ENCODE peak calls at places on chromosome 4, in four cellular contexts. O is heart right ventricle, B is mesothelial cell of epicardium, J is hepatocyte. H is an unnamed sample.
A peak's percentile ranks its signal among the peaks of the same experiment; 100 is the strongest.

GRCh38 chr4:77072195-77072753 is 3.5 kb downstream of the CCNI start:
- DNase-seq in J (peak; percentile 63), O (no peak), B (no peak), H (no peak)

GRCh38 chr4:160724063-160724462 is 1439.7 kb downstream of the FSTL5 start:
- DNase-seq in J (no peak), O (no peak), B (no peak), H (no peak)

GRCh38 chr4:82517043-82517442 is 44.7 kb downstream of the TMEM150C start:
- DNase-seq in J (no peak), B (no peak), O (no peak), H (no peak)

GRCh38 chr4:81052119-81053068 is 21.9 kb downstream of the BMP3 start:
- DNase-seq in O (peak; percentile 16), B (peak; percentile 38), J (peak; percentile 75), H (no peak)

GRCh38 chr4:76753814-76754213 is 144.1 kb downstream of the SOWAHB start:
- DNase-seq in B (no peak), J (peak; percentile 41), O (no peak), H (no peak)

GRCh38 chr4:106062452-106062875 is 167.2 kb downstream of the NPNT start:
- DNase-seq in J (no peak), O (no peak), B (no peak), H (no peak)

GRCh38 chr4:2402941-2403340 is 15.5 kb downstream of the ZFYVE28 start:
- DNase-seq in O (no peak), J (no peak), B (no peak), H (no peak)

GRCh38 chr4:138510053-138510452 is 267.9 kb upstream of the SLC7A11 start:
- DNase-seq in J (no peak), O (no peak), B (no peak), H (no peak)

GRCh38 chr4:954211-955020 is 19.0 kb downstream of the DGKQ start:
- DNase-seq in B (no peak), J (no peak), O (no peak), H (no peak)

GRCh38 chr4:21949073-21949457 is 493 bp upstream of the KCNIP4 start:
- DNase-seq in O (peak; percentile 7), J (peak; percentile 23), B (peak; percentile 23), H (no peak)

GRCh38 chr4:89898304-89898716 is 3.7 kb downstream of the MMRN1 start:
- DNase-seq in B (no peak), O (no peak), J (peak; percentile 59), H (no peak)

GRCh38 chr4:3489451-3489962 is 26.4 kb downstream of the DOK7 start:
- DNase-seq in J (no peak), O (no peak), B (no peak), H (no peak)

GRCh38 chr4:123018391-123018755 is 96.0 kb upstream of the NUDT6 start:
- DNase-seq in J (no peak), O (no peak), B (no peak), H (no peak)

GRCh38 chr4:79864470-79865190 is 208.4 kb downstream of the ANTXR2 start:
- DNase-seq in J (no peak), B (no peak), O (no peak), H (no peak)

GRCh38 chr4:156751486-156751885 is 220.1 kb downstream of the PDGFC start:
- DNase-seq in O (no peak), B (no peak), J (no peak), H (no peak)

GRCh38 chr4:24992968-24993367 is 37.8 kb downstream of the LGI2 start:
- DNase-seq in O (no peak), B (no peak), J (no peak), H (no peak)

GRCh38 chr4:88195666-88196365 is 37.4 kb upstream of the ABCG2 start:
- DNase-seq in J (peak; percentile 30), B (no peak), O (no peak), H (no peak)

GRCh38 chr4:110208419-110208818 is 10.0 kb upstream of the ELOVL6 start:
- DNase-seq in J (no peak), O (no peak), B (no peak), H (no peak)

GRCh38 chr4:108830509-108831244 is 67.8 kb upstream of the ETNPPL start:
- DNase-seq in O (peak; percentile 39), B (peak; percentile 25), J (peak; percentile 53), H (no peak)

GRCh38 chr4:123651536-123652175 is 255.1 kb downstream of the SPRY1 start:
- DNase-seq in B (no peak), O (no peak), J (no peak), H (no peak)

GRCh38 chr4:1910643-1911042 is 39.5 kb downstream of the NSD2 start:
- DNase-seq in O (no peak), J (peak; percentile 72), B (no peak), H (no peak)

GRCh38 chr4:5266991-5267390 is 215.7 kb downstream of the STK32B start:
- DNase-seq in O (no peak), B (no peak), J (no peak), H (no peak)

GRCh38 chr4:120801171-120801758 is 121.3 kb downstream of the PRDM5 start:
- DNase-seq in J (peak; percentile 41), O (peak; percentile 26), B (no peak), H (no peak)

GRCh38 chr4:168917150-168917779 is 92.8 kb downstream of the CBR4 start:
- DNase-seq in B (no peak), J (peak; percentile 45), O (no peak), H (no peak)
- TF ChIP-seq CTCF in B (peak; percentile 65), J (peak; percentile 72), O (peak; percentile 69), H (peak; percentile 65)

GRCh38 chr4:153205757-153206156 is 1.5 kb downstream of the TRIM2 start:
- DNase-seq in J (peak; percentile 92), O (no peak), B (no peak), H (no peak)

GRCh38 chr4:153206534-153206933 is 2.3 kb downstream of the TRIM2 start:
- DNase-seq in O (no peak), B (no peak), J (no peak), H (no peak)

GRCh38 chr4:153207027-153207426 is 2.8 kb downstream of the TRIM2 start:
- DNase-seq in B (no peak), J (no peak), O (no peak), H (no peak)

GRCh38 chr4:153209410-153209809 is 5.2 kb downstream of the TRIM2 start:
- DNase-seq in J (peak; percentile 57), O (no peak), B (no peak), H (no peak)

GRCh38 chr4:153207561-153207960 is 3.3 kb downstream of the TRIM2 start:
- DNase-seq in B (no peak), O (peak; percentile 48), J (peak; percentile 67), H (no peak)
- TF ChIP-seq CTCF in B (no peak), O (peak; percentile 57), J (peak; percentile 42), H (peak; percentile 55)

GRCh38 chr4:154982187-154983047 is 201.3 kb downstream of the RBM46 start:
- DNase-seq in O (peak; percentile 22), J (peak; percentile 76), B (peak; percentile 35), H (no peak)
- TF ChIP-seq CTCF in O (peak; percentile 63), J (peak; percentile 75), B (peak; percentile 67), H (peak; percentile 69)

GRCh38 chr4:125522588-125522987 is 207.8 kb downstream of the FAT4 start:
- DNase-seq in B (no peak), O (no peak), J (no peak), H (no peak)

GRCh38 chr4:125529071-125529470 is 214.3 kb downstream of the FAT4 start:
- DNase-seq in J (no peak), B (no peak), O (no peak), H (no peak)

GRCh38 chr4:125520258-125520990 is 205.7 kb downstream of the FAT4 start:
- DNase-seq in J (no peak), O (no peak), B (no peak), H (no peak)

GRCh38 chr4:125522992-125523391 is 208.2 kb downstream of the FAT4 start:
- DNase-seq in O (no peak), J (peak; percentile 5), B (no peak), H (no peak)

DNA sequence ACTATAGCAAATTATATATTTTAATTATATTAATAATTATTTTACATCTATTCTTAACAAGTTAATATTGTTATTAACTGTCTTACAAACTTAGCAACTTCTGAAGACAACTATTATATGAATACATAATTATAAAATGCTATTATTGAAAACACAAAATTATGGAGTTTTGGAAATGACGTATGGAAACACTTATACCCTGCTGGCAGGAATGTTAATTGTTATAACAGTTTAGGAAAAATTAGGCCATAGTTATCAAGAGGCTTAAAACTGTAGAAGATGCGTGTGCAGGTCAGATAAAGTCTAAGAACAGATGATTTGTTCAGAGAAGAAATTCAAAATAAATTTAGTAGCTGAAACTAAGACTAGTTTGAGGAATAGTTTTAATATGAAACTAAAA is 211.7 kb downstream of the FAT4 start:
- DNase-seq in B (no peak), O (no peak), J (no peak), H (no peak)
- TF ChIP-seq CTCF in B (peak; percentile 66), O (no peak), J (peak; percentile 5), H (peak; percentile 31)

H was measured in osteocyte.